ENCODE peak calls at places on chromosomes 1 and 21, in four cellular contexts. One of them, this sample, is unnamed. For H3K4me1, the result is how much of the 10 kb centered on the place peaks cover.

GRCh38 chr1:3064296-3064850 is 4.6 kb upstream of the PRDM16 start:
- DNase-seq in SJSA1: no peak
- DNase-seq in HCT116: no peak
- DNase-seq in transverse colon: no peak
- DNase-seq in this sample: no peak

GRCh38 chr1:182149411-182149965 is 88.0 kb upstream of the ZNF648 start:
- DNase-seq in SJSA1: no peak
- DNase-seq in HCT116: no peak
- DNase-seq in transverse colon: peak
- DNase-seq in this sample: no peak

GRCh38 chr1:232718928-232719927 is 86.0 kb upstream of the MAP10 start:
- DNase-seq in SJSA1: no peak
- DNase-seq in HCT116: no peak
- DNase-seq in transverse colon: no peak
- DNase-seq in this sample: no peak

GRCh38 chr1:119090250-119090649 is 50.2 kb downstream of the WARS2 start:
- DNase-seq in SJSA1: no peak
- DNase-seq in HCT116: no peak
- DNase-seq in transverse colon: no peak
- DNase-seq in this sample: no peak

GRCh38 chr1:1758692-1759455 is 19.4 kb downstream of the NADK start:
- DNase-seq in SJSA1: no peak
- DNase-seq in HCT116: peak
- DNase-seq in transverse colon: peak
- DNase-seq in this sample: peak

GRCh38 chr1:237383825-237384612 is 342.0 kb downstream of the RYR2 start:
- DNase-seq in SJSA1: no peak
- DNase-seq in HCT116: no peak
- DNase-seq in transverse colon: peak
- DNase-seq in this sample: no peak

GRCh38 chr1:78274814-78275213 is 216.0 kb upstream of the PTGFR start:
- DNase-seq in SJSA1: no peak
- DNase-seq in HCT116: no peak
- DNase-seq in transverse colon: no peak
- DNase-seq in this sample: no peak

GRCh38 chr1:67818162-67818561 is 15.1 kb downstream of the GNG12 start:
- DNase-seq in SJSA1: no peak
- DNase-seq in HCT116: no peak
- DNase-seq in transverse colon: no peak
- DNase-seq in this sample: no peak

GRCh38 chr1:193538690-193539089 is 352.3 kb upstream of the B3GALT2 start:
- DNase-seq in SJSA1: no peak
- DNase-seq in HCT116: no peak
- DNase-seq in transverse colon: no peak
- DNase-seq in this sample: no peak

GRCh38 chr1:54945393-54945936 is 35.0 kb upstream of the TMEM61 start:
- DNase-seq in SJSA1: no peak
- DNase-seq in HCT116: no peak
- DNase-seq in transverse colon: peak
- DNase-seq in this sample: peak

GRCh38 chr21:17925900-17926299 is 106.7 kb upstream of the C21orf91 start:
- DNase-seq in SJSA1: no peak
- DNase-seq in HCT116: no peak
- DNase-seq in transverse colon: no peak
- DNase-seq in this sample: no peak

GRCh38 chr1:174051956-174052355 is 29.8 kb upstream of the RC3H1 start:
- DNase-seq in SJSA1: no peak
- DNase-seq in HCT116: no peak
- DNase-seq in transverse colon: no peak
- DNase-seq in this sample: no peak

GRCh38 chr1:231781887-231782286 is 155.3 kb downstream of the DISC1 start:
- DNase-seq in SJSA1: no peak
- DNase-seq in HCT116: no peak
- DNase-seq in transverse colon: no peak
- DNase-seq in this sample: no peak

GRCh38 chr1:203539831-203540546 is 46.0 kb downstream of the OPTC start:
- DNase-seq in SJSA1: no peak
- DNase-seq in HCT116: no peak
- DNase-seq in transverse colon: no peak
- DNase-seq in this sample: no peak

GRCh38 chr21:28473530-28474225 is 519.0 kb downstream of the LTN1 start:
- DNase-seq in SJSA1: no peak
- DNase-seq in HCT116: no peak
- DNase-seq in transverse colon: no peak
- DNase-seq in this sample: no peak

GRCh38 chr1:116879478-116880133 is 30.1 kb upstream of the PTGFRN start:
- DNase-seq in SJSA1: no peak
- DNase-seq in HCT116: no peak
- DNase-seq in transverse colon: no peak
- DNase-seq in this sample: no peak

GRCh38 chr1:186102559-186103148 is 272.4 kb downstream of the TPR start:
- DNase-seq in SJSA1: peak
- DNase-seq in HCT116: no peak
- DNase-seq in transverse colon: no peak
- DNase-seq in this sample: peak

GRCh38 chr1:82903626-82904025 is 1095.3 kb downstream of the TTLL7 start:
- DNase-seq in SJSA1: no peak
- DNase-seq in HCT116: no peak
- DNase-seq in transverse colon: no peak
- DNase-seq in this sample: no peak

GRCh38 chr21:29382029-29382654 is 83.4 kb downstream of the BACH1 start:
- DNase-seq in SJSA1: peak
- DNase-seq in HCT116: no peak
- DNase-seq in transverse colon: no peak
- DNase-seq in this sample: peak

GRCh38 chr1:1539310-1540014 is 962 bp downstream of the TMEM240 start:
- DNase-seq in SJSA1: no peak
- DNase-seq in HCT116: no peak
- DNase-seq in transverse colon: no peak
- DNase-seq in this sample: no peak

GRCh38 chr1:198686069-198686728 is 47.4 kb downstream of the PTPRC start:
- DNase-seq in SJSA1: peak
- DNase-seq in HCT116: peak
- DNase-seq in transverse colon: no peak
- DNase-seq in this sample: no peak

GRCh38 chr1:179038528-179039281 is 13.0 kb downstream of the FAM20B start:
- DNase-seq in SJSA1: no peak
- DNase-seq in HCT116: no peak
- DNase-seq in transverse colon: no peak
- DNase-seq in this sample: no peak

GRCh38 chr1:28592314-28593071 is 428 bp downstream of the RAB42 start:
- DNase-seq in SJSA1: no peak
- DNase-seq in HCT116: no peak
- DNase-seq in transverse colon: peak
- DNase-seq in this sample: peak

GRCh38 chr21:43675871-43676270 is 16.5 kb downstream of the RRP1B start:
- DNase-seq in SJSA1: no peak
- DNase-seq in HCT116: no peak
- DNase-seq in transverse colon: no peak
- DNase-seq in this sample: no peak

GRCh38 chr1:66537718-66538117 is 3.8 kb downstream of the SGIP1 start:
- DNase-seq in SJSA1: no peak
- DNase-seq in HCT116: no peak
- DNase-seq in transverse colon: no peak
- DNase-seq in this sample: no peak

GRCh38 chr1:116404699-116405098 is 31.7 kb downstream of the ATP1A1 start:
- DNase-seq in SJSA1: no peak
- DNase-seq in HCT116: no peak
- DNase-seq in transverse colon: no peak
- DNase-seq in this sample: no peak

GRCh38 chr1:108961752-108962486 is 1.4 kb downstream of the CLCC1 start:
- DNase-seq in SJSA1: peak
- DNase-seq in HCT116: no peak
- DNase-seq in transverse colon: no peak
- DNase-seq in this sample: no peak

DNA sequence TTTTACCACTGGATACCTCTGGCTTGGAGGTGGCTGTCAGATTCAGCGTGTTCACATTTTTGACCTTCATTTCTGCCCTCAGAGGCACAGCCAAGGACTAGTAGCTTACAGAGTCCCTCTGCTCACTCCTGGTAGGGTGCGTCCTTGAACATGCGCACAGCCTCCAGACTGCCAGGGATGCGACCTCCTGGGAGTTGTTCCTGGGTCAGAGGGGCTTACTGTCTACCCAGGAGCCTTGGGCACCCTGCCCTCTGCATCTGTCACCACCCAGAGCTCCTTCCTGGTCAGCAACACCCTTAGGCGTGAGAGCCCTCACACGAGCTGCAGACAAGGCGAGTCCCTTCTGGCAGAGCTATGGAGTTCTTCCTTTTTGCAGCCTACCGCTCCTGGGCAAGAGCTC is 1.7 kb downstream of the SLX9 start:
- DNase-seq in SJSA1: no peak
- DNase-seq in HCT116: no peak
- DNase-seq in transverse colon: no peak
- DNase-seq in this sample: no peak
- H3K4me1 ChIP-seq in SJSA1: under half
- H3K4me1 ChIP-seq in HCT116: under half
- H3K4me1 ChIP-seq in transverse colon: under half
- H3K4me1 ChIP-seq in this sample: under half

GRCh38 chr1:51733793-51734522 is 117.1 kb downstream of the OSBPL9 start:
- DNase-seq in SJSA1: peak
- DNase-seq in HCT116: no peak
- DNase-seq in transverse colon: no peak
- DNase-seq in this sample: no peak

GRCh38 chr1:51735746-51736254 is 118.9 kb downstream of the OSBPL9 start:
- DNase-seq in SJSA1: no peak
- DNase-seq in HCT116: no peak
- DNase-seq in transverse colon: no peak
- DNase-seq in this sample: no peak

GRCh38 chr1:51731998-51732397 is 115.1 kb downstream of the OSBPL9 start:
- DNase-seq in SJSA1: no peak
- DNase-seq in HCT116: no peak
- DNase-seq in transverse colon: no peak
- DNase-seq in this sample: no peak

GRCh38 chr1:51734899-51735745 is 118.2 kb downstream of the OSBPL9 start:
- DNase-seq in SJSA1: no peak
- DNase-seq in HCT116: no peak
- DNase-seq in transverse colon: no peak
- DNase-seq in this sample: no peak

DNA sequence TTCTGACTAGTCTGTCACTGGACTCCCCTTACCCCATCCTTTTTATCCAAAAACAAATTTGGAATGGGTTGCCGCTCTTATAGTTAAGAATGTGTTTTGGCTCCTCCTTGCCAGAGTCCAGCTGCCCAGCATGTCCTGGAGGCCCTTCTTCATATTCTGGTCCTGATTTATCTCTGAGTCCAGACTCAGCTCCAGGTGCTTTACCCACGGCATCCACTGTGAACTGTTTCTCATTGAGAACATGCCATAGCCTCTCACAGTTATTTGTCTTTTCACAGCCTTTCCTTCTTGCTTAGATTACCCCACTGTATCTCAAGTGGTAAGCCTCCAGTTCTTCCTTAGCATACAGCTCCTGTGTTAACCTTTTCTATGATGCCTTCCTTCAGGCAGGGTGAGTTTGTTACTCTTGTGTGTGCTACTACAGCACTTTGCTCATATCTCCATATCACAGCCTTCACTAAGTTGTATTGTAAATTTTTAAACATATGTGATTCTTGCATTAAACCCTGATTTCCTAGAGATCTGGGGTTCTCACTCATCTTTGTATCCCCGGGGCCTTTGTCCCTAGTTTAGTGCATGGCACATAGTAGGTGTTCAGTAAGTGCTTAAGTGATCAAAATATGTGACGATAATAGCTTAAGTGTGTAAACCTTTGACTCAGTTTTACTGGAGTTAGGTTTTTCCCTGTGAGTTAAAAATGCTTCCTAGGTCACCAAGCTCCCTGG is 116.0 kb downstream of the OSBPL9 start:
- DNase-seq in SJSA1: no peak
- DNase-seq in HCT116: no peak
- DNase-seq in transverse colon: no peak
- DNase-seq in this sample: no peak
- H3K4me1 ChIP-seq in SJSA1: half or more
- H3K4me1 ChIP-seq in HCT116: under half
- H3K4me1 ChIP-seq in transverse colon: under half
- H3K4me1 ChIP-seq in this sample: half or more

GRCh38 chr1:112524986-112525385 is 16.2 kb downstream of the WNT2B start:
- DNase-seq in SJSA1: no peak
- DNase-seq in HCT116: no peak
- DNase-seq in transverse colon: no peak
- DNase-seq in this sample: no peak
- H3K4me1 ChIP-seq in SJSA1: half or more
- H3K4me1 ChIP-seq in HCT116: under half
- H3K4me1 ChIP-seq in transverse colon: under half
- H3K4me1 ChIP-seq in this sample: under half

DNA sequence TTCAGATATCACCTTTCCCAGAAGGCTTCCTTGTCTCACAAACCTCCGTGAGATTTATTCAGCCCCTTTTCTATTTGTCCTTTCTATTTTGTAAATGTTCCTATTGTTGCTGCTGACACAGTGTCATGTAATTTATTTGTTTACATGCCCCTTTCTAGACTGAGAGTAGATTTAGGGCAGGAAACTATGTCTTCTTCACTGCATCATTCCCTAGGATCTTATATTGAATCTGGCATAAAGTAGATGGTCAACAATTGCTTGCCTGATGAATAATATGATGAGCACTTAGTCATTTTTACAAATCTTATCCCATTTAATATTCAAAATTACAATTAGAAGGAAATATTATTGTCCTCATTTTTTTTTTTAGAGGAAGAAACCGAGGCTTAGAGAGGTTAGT is 8.1 kb upstream of the CNN3 start:
- DNase-seq in SJSA1: peak
- DNase-seq in HCT116: no peak
- DNase-seq in transverse colon: no peak
- DNase-seq in this sample: no peak
- H3K4me1 ChIP-seq in SJSA1: half or more
- H3K4me1 ChIP-seq in HCT116: under half
- H3K4me1 ChIP-seq in transverse colon: under half
- H3K4me1 ChIP-seq in this sample: under half

GRCh38 chr1:93172778-93173177 is 7.4 kb downstream of the TMED5 start:
- DNase-seq in SJSA1: peak
- DNase-seq in HCT116: no peak
- DNase-seq in transverse colon: no peak
- DNase-seq in this sample: no peak
- H3K4me1 ChIP-seq in SJSA1: under half
- H3K4me1 ChIP-seq in HCT116: under half
- H3K4me1 ChIP-seq in transverse colon: under half
- H3K4me1 ChIP-seq in this sample: under half

GRCh38 chr1:154970631-154971340 is at the start of gene SHC1:
- DNase-seq in SJSA1: peak
- DNase-seq in HCT116: no peak
- DNase-seq in transverse colon: peak
- DNase-seq in this sample: peak

GRCh38 chr1:154973344-154974085 is 966 bp upstream of the CKS1B start:
- DNase-seq in SJSA1: peak
- DNase-seq in HCT116: peak
- DNase-seq in transverse colon: peak
- DNase-seq in this sample: peak

GRCh38 chr1:154972517-154973343 is 1.8 kb upstream of the CKS1B start:
- DNase-seq in SJSA1: peak
- DNase-seq in HCT116: peak
- DNase-seq in transverse colon: peak
- DNase-seq in this sample: peak

GRCh38 chr1:154971341-154971998 is 923 bp upstream of the SHC1 start:
- DNase-seq in SJSA1: peak
- DNase-seq in HCT116: no peak
- DNase-seq in transverse colon: peak
- DNase-seq in this sample: peak

GRCh38 chr1:154972213-154972516 is 1.6 kb upstream of the SHC1 start:
- DNase-seq in SJSA1: no peak
- DNase-seq in HCT116: no peak
- DNase-seq in transverse colon: no peak
- DNase-seq in this sample: no peak
- H3K4me1 ChIP-seq in SJSA1: half or more
- H3K4me1 ChIP-seq in HCT116: under half
- H3K4me1 ChIP-seq in transverse colon: under half
- H3K4me1 ChIP-seq in this sample: half or more